ENCODE peak calls at places on chromosomes 16 and 17, in ten cellular contexts. T is prostate gland, K is posterior vena cava, B is HuH-7, Y is non-pigmented ciliary epithelial cell, H is GDM1, W is astrocyte of the hippocampus, G is NCI-H2081, P is RPMI8226, Z is stromal cell of bone marrow. L is an unnamed sample.
A peak's percentile ranks its signal among the peaks of the same experiment; 100 is the strongest.

GRCh38 chr17:57985675-57985974 is 2.4 kb downstream of the VEZF1 start:
- DNase-seq in Y (no peak), T (no peak), B (no peak), P (no peak), W (peak; percentile 49), G (peak; percentile 17), Z (no peak), H (no peak), K (no peak), L (peak; percentile 59)

GRCh38 chr17:48024149-48025039 is 13.2 kb downstream of the COPZ2 start:
- DNase-seq in B (no peak), P (peak; percentile 78), H (no peak), W (peak; percentile 73), Y (no peak), G (peak; percentile 64), Z (no peak), T (peak; percentile 36), K (peak; percentile 90), L (peak; percentile 69)

GRCh38 chr17:7838291-7839075 is 4.5 kb downstream of the KDM6B start:
- DNase-seq in Z (no peak), W (peak; percentile 71), B (peak; percentile 57), P (peak; percentile 41), H (peak; percentile 45), G (peak; percentile 54), Y (no peak), T (no peak), K (no peak), L (no peak)

GRCh38 chr16:66486199-66486772 is 59.2 kb downstream of the BEAN1 start:
- DNase-seq in G (no peak), T (no peak), H (no peak), W (no peak), B (no peak), Z (no peak), Y (no peak), K (peak; percentile 52), P (no peak), L (no peak)

GRCh38 chr17:30031214-30031869 is 85.3 kb upstream of the NSRP1 start:
- DNase-seq in T (no peak), K (no peak), B (no peak), H (no peak), Y (no peak), W (no peak), Z (no peak), P (no peak), G (no peak), L (no peak)

GRCh38 chr16:65945485-65945884 is 421.0 kb upstream of the CDH5 start:
- DNase-seq in P (no peak), B (no peak), H (no peak), Z (no peak), Y (no peak), G (no peak), T (no peak), K (no peak), W (no peak), L (no peak)

GRCh38 chr16:19135896-19136438 is 22.2 kb downstream of the ITPRIPL2 start:
- DNase-seq in Y (no peak), K (no peak), H (no peak), G (peak; percentile 5), B (no peak), P (no peak), Z (no peak), T (peak; percentile 69), W (no peak), L (peak; percentile 83)

GRCh38 chr16:80948886-80949502 is 57.7 kb downstream of the CMC2 start:
- DNase-seq in P (peak; percentile 67), K (no peak), Y (no peak), W (no peak), B (peak; percentile 78), T (no peak), G (no peak), Z (no peak), H (no peak), L (peak; percentile 63)

GRCh38 chr17:45584092-45585036 is 93.8 kb upstream of the PLEKHM1 start:
- DNase-seq in K (peak; percentile 91), W (peak; percentile 73), P (peak; percentile 90), H (no peak), G (no peak), Z (peak; percentile 40), T (peak; percentile 79), B (peak; percentile 70), Y (no peak), L (peak; percentile 58)

GRCh38 chr17:70613681-70614080 is 444.3 kb downstream of the KCNJ2 start:
- DNase-seq in H (no peak), B (no peak), Y (no peak), G (no peak), Z (no peak), P (no peak), W (peak; percentile 16), T (no peak), K (no peak), L (no peak)

GRCh38 chr16:25013751-25014499 is 1.2 kb downstream of the ARHGAP17 start:
- DNase-seq in B (no peak), H (no peak), P (peak; percentile 70), G (no peak), Z (no peak), Y (no peak), T (no peak), K (no peak), W (no peak), L (no peak)

GRCh38 chr17:4105232-4105631 is 37.6 kb downstream of the ZZEF1 start:
- DNase-seq in K (no peak), B (no peak), H (no peak), W (no peak), T (no peak), G (no peak), Z (no peak), Y (no peak), P (no peak), L (no peak)

GRCh38 chr16:28181557-28181914 is 30.2 kb downstream of the XPO6 start:
- DNase-seq in W (peak; percentile 95), P (no peak), G (no peak), T (no peak), Y (peak; percentile 85), H (no peak), K (no peak), Z (peak; percentile 88), B (no peak), L (peak; percentile 84)

GRCh38 chr16:87806608-87807546 is 41.1 kb upstream of the KLHDC4 start:
- DNase-seq in H (peak; percentile 21), Y (peak; percentile 49), G (peak; percentile 98), P (peak; percentile 78), W (peak; percentile 86), Z (peak; percentile 69), T (peak; percentile 24), K (no peak), B (no peak), L (peak; percentile 85)

GRCh38 chr16:64132190-64132589 is 989.7 kb downstream of the CDH11 start:
- DNase-seq in H (no peak), B (no peak), G (no peak), T (no peak), Y (no peak), Z (no peak), K (no peak), P (peak; percentile 43), W (no peak), L (no peak)

GRCh38 chr17:32265192-32265895 is at the start of gene RHBDL3:
- DNase-seq in Z (no peak), Y (no peak), P (no peak), T (no peak), B (no peak), G (no peak), K (no peak), H (no peak), W (peak; percentile 41), L (no peak)

GRCh38 chr17:43608313-43608712 is 53.4 kb downstream of the MEOX1 start:
- DNase-seq in K (no peak), H (no peak), G (no peak), Z (peak; percentile 33), T (no peak), Y (no peak), B (no peak), W (peak; percentile 20), P (peak; percentile 15), L (peak; percentile 49)

GRCh38 chr16:85428168-85428898 is 184.8 kb upstream of the GSE1 start:
- DNase-seq in G (peak; percentile 53), Y (no peak), H (no peak), T (no peak), P (peak; percentile 80), K (peak; percentile 79), B (peak; percentile 81), W (peak; percentile 53), Z (no peak), L (peak; percentile 47)

GRCh38 chr17:67708378-67708777 is 9.4 kb upstream of the NOL11 start:
- DNase-seq in K (no peak), Z (no peak), T (no peak), H (no peak), Y (no peak), G (no peak), B (no peak), W (no peak), P (no peak), L (no peak)

GRCh38 chr17:80817321-80817845 is 174.3 kb upstream of the CHMP6 start:
- DNase-seq in H (no peak), W (no peak), K (peak; percentile 62), Y (no peak), P (no peak), Z (no peak), T (no peak), B (no peak), G (no peak), L (no peak)

GRCh38 chr16:51719376-51719775 is 568.3 kb upstream of the SALL1 start:
- DNase-seq in H (no peak), G (no peak), Y (no peak), B (no peak), P (no peak), K (no peak), Z (no peak), T (no peak), W (no peak), L (no peak)

GRCh38 chr16:66758086-66758485 is 6.7 kb upstream of the DYNC1LI2 start:
- DNase-seq in Z (no peak), K (no peak), Y (no peak), T (no peak), W (no peak), P (no peak), G (no peak), H (no peak), B (no peak), L (no peak)

GRCh38 chr17:4324463-4324862 is 42.0 kb downstream of the UBE2G1 start:
- DNase-seq in G (no peak), K (no peak), Z (no peak), Y (no peak), P (no peak), H (no peak), W (no peak), T (no peak), B (no peak), L (no peak)

GRCh38 chr16:47309581-47310312 is 151.1 kb downstream of the ITFG1 start:
- DNase-seq in H (no peak), G (no peak), B (no peak), T (no peak), W (no peak), K (no peak), P (no peak), Z (no peak), Y (no peak), L (no peak)

GRCh38 chr17:77501751-77502625 is 361.2 kb downstream of the SEC14L1 start:
- DNase-seq in W (no peak), Z (no peak), K (peak; percentile 60), P (no peak), Y (no peak), H (no peak), G (no peak), B (no peak), T (no peak), L (no peak)

GRCh38 chr17:4891405-4892062 is 7.8 kb upstream of the C17orf107 start:
- DNase-seq in G (no peak), T (no peak), B (no peak), W (no peak), Z (no peak), K (no peak), H (no peak), P (no peak), Y (no peak), L (no peak)

GRCh38 chr17:65564793-65565192 is 3.3 kb upstream of the AXIN2 start:
- DNase-seq in K (no peak), P (no peak), T (no peak), W (peak; percentile 78), Y (no peak), Z (no peak), H (no peak), B (no peak), G (peak; percentile 71), L (no peak)

GRCh38 chr17:50109785-50110184 is 14.6 kb downstream of the PDK2 start:
- DNase-seq in T (no peak), P (no peak), H (no peak), K (no peak), W (no peak), Z (no peak), G (no peak), B (no peak), Y (no peak), L (no peak)

L was measured in Daoy.